ENCODE peak calls at places on chromosomes 6 and 20, in four cellular contexts. F is HepG2, K is K562, Z is GM12878. G is an unnamed sample. For H3K36me3, the result is how much of the 10 kb centered on the place peaks cover.

GRCh38 chr20:54532573-54532972 is 57.2 kb downstream of the DOK5 start:
- DNase-seq in F (no peak), K (no peak), Z (no peak), G (no peak)

GRCh38 chr6:106142876-106143431 is 56.8 kb downstream of the PRDM1 start:
- DNase-seq in F (no peak), K (no peak), Z (no peak), G (no peak)

GRCh38 chr6:82711992-82712788 is 348.6 kb downstream of the TPBG start:
- DNase-seq in F (no peak), K (no peak), Z (no peak), G (no peak)

GRCh38 chr6:49225471-49225870 is 237.6 kb downstream of the MMUT start:
- DNase-seq in F (no peak), K (no peak), Z (no peak), G (no peak)

GRCh38 chr6:82030301-82030700 is 217.2 kb downstream of the IBTK start:
- DNase-seq in F (no peak), K (no peak), Z (no peak), G (no peak)

GRCh38 chr20:32168184-32168910 is 39.2 kb downstream of the PLAGL2 start:
- DNase-seq in F (peak), K (no peak), Z (no peak), G (no peak)

GRCh38 chr20:59010995-59011873 is 4.2 kb upstream of the CTSZ start:
- DNase-seq in F (peak), K (peak), Z (no peak), G (no peak)

GRCh38 chr6:44255848-44256247 is 1.5 kb downstream of the SLC35B2 start:
- DNase-seq in F (no peak), K (peak), Z (no peak), G (no peak)

GRCh38 chr20:52847739-52848359 is 124.3 kb upstream of the TSHZ2 start:
- DNase-seq in F (no peak), K (no peak), Z (no peak), G (no peak)

GRCh38 chr6:80269331-80269730 is 162.9 kb downstream of the BCKDHB start:
- DNase-seq in F (no peak), K (no peak), Z (no peak), G (no peak)

GRCh38 chr6:68756454-68757375 is 121.6 kb downstream of the ADGRB3 start:
- DNase-seq in F (no peak), K (no peak), Z (no peak), G (no peak)

GRCh38 chr6:127051571-127052260 is 66.8 kb upstream of the RSPO3 start:
- DNase-seq in F (no peak), K (no peak), Z (no peak), G (no peak)

GRCh38 chr20:60372822-60373221 is 414.6 kb downstream of the CDH26 start:
- DNase-seq in F (no peak), K (no peak), Z (no peak), G (no peak)

GRCh38 chr6:89834884-89835792 is 5.5 kb downstream of the CASP8AP2 start:
- DNase-seq in F (no peak), K (no peak), Z (peak), G (no peak)

GRCh38 chr6:45835725-45836437 is 179.8 kb downstream of the CLIC5 start:
- DNase-seq in F (no peak), K (no peak), Z (no peak), G (no peak)

DNA sequence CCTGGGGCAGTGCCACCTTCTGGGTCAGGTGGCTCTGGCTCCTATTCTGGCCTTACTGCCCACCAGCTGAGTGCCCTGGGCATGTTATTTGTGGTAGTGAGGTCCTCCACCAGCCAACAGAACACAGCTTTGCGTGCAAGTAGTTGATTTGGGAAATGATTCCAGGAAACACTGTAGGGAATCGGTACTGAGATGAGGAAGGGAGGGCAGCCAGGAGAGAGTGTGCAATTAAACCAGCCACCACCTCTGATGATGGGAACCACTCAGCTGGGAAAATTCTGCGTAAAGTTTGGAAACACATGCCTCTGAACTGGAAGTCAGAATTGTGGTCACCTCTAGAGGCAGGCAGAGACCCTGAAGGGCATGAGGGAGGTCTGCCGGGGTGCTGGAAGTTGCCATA is 459 bp downstream of the LBP start:
- DNase-seq in F (no peak), K (no peak), Z (no peak), G (no peak)
- H3K36me3 ChIP-seq in F (under half), K (under half), Z (under half), G (under half)

GRCh38 chr6:25660512-25660911 is 8.5 kb downstream of the SCGN start:
- DNase-seq in F (peak), K (peak), Z (no peak), G (no peak)
- TF ChIP-seq HDAC2 in F (peak), K (no peak), Z (no peak), G (no peak)

GRCh38 chr6:12051861-12052368 is 39.8 kb downstream of the HIVEP1 start:
- DNase-seq in F (no peak), K (no peak), Z (peak), G (no peak)

GRCh38 chr6:12047792-12048432 is 35.8 kb downstream of the HIVEP1 start:
- DNase-seq in F (no peak), K (no peak), Z (no peak), G (no peak)

GRCh38 chr6:12049165-12049564 is 37.1 kb downstream of the HIVEP1 start:
- DNase-seq in F (no peak), K (no peak), Z (no peak), G (no peak)

GRCh38 chr6:12047304-12047703 is 35.2 kb downstream of the HIVEP1 start:
- DNase-seq in F (no peak), K (no peak), Z (no peak), G (no peak)

DNA sequence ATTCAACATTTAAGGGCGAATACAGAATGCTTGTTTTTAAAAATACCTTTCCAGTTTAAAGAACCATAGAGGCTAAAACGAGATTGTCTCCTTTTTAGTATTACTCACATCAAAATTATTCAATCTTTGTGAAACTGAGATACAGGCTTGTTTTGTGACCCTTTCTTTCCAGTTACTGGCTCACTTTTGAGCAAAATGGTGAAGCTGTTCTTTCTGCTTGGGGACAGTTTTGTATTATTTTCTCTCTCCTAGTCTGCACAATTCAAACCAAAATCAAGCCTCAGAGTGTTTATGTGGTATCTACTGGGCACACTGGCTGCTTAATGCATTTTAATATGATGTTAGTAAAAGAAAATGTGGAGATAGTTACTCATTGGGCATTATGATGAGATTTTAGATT is 36.5 kb downstream of the HIVEP1 start:
- DNase-seq in F (no peak), K (no peak), Z (no peak), G (no peak)
- H3K36me3 ChIP-seq in F (under half), K (under half), Z (under half), G (under half)

DNA sequence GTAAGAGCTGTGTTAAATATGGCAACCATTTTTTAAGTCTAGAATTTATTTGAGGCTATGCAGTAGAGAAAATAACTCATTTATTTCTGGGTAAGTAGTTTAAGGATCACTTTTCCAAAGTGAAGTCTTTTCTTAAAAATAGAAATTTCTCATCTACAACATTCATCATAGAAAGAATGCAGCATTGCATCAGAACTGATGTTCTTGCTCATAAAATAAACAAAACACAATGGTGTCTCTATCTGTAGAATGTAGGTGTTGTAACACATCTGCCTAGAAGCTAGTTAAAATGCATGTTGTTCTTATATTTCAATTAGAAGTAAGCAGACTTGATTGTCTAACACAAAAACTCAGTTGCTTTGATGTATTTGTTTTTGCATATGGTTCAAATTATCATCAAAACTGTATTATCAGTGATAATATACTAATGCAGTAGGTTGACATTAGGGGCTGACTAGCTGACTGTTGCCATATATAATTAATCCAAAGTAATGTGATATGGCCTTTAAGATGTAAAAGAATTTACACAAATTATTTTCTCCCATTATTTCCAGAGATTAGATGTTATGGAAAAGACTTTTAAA is 654.8 kb upstream of the FLRT3 start:
- DNase-seq in F (peak), K (no peak), Z (no peak), G (no peak)
- TF ChIP-seq HDAC2 in F (peak), K (no peak), Z (no peak), G (no peak)

GRCh38 chr6:138785980-138786379 is 9.9 kb upstream of the ECT2L start:
- DNase-seq in F (no peak), K (no peak), Z (no peak), G (no peak)
- H3K36me3 ChIP-seq in F (under half), K (under half), Z (under half), G (under half)

GRCh38 chr20:41631826-41632225 is 13.6 kb upstream of the CHD6 start:
- DNase-seq in F (no peak), K (no peak), Z (no peak), G (no peak)
- TF ChIP-seq HDAC2 in F (no peak), K (no peak), Z (no peak), G (no peak)

DNA sequence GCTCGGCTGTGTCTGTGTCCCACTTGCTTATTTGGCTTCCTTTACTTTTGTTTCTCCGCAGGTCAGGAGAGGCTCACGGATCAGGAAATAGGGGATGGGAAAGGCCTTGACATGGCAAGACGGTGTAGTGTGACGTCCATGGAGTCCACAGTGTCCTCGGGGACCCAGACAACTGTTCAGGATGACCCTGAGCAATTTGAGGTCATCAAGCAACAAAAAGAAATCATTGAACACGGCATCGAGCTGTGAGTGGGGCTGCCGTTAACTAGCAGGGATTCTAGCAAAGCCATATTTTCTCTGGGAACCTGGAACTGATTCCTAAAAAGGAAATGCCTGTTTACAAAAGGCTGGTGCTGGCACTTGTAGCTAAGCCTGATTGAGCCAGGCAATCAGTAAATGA is 54.4 kb downstream of the ARFGEF2 start:
- DNase-seq in F (no peak), K (no peak), Z (no peak), G (no peak)
- H3K36me3 ChIP-seq in F (under half), K (under half), Z (under half), G (under half)

GRCh38 chr6:41428995-41429417 is 93.6 kb downstream of the NCR2 start:
- DNase-seq in F (no peak), K (no peak), Z (no peak), G (no peak)
- TF ChIP-seq HDAC2 in F (no peak), K (no peak), Z (no peak), G (no peak)